ENCODE peak calls at places on chromosome 19, in ten cellular contexts. I is activated naive CD4-positive, alpha-beta T cell treated with anti-CD3 and anti-CD28 coated beads, Interleukin-2, amount 10 ng/mL, durations not matched to agents 7 days and 5 days; W is mucosa of gallbladder; X is DMS53; O is EH; K is central memory CD4-positive, alpha-beta T cell; S is hypothalamus; T is stimulated activated CD4-positive, alpha-beta T cell treated with anti-CD3 and anti-CD28 coated beads, Interleukin-15, amount 100 ng/mL, for 1 hour; R is LHCN-M2; M is thoracic aorta. Z is an unnamed sample.

GRCh38 chr19:17950310-17951150 is 16.4 kb upstream of the KCNN1 start:
- DNase-seq in K (peak; percentile 44), S (no peak), I (peak; percentile 56), O (no peak), W (no peak), X (peak; percentile 54), T (no peak), M (no peak), R (no peak), Z (no peak)

GRCh38 chr19:15721208-15721607 is 6.6 kb upstream of the OR10H2 start:
- DNase-seq in R (no peak), T (no peak), I (no peak), M (no peak), X (no peak), K (no peak), S (no peak), O (no peak), W (no peak), Z (no peak)

GRCh38 chr19:54448037-54448773 is 794 bp upstream of the LENG8 start:
- DNase-seq in I (peak; percentile 58), W (peak; percentile 30), R (peak; percentile 68), M (no peak), S (no peak), O (peak; percentile 72), X (peak; percentile 79), T (no peak), K (no peak), Z (no peak)

GRCh38 chr19:39270091-39270871 is 2.1 kb downstream of the IFNL2 start:
- DNase-seq in I (no peak), X (peak; percentile 75), M (no peak), S (no peak), K (no peak), W (no peak), R (no peak), T (no peak), O (peak; percentile 30), Z (no peak)

GRCh38 chr19:30742981-30743380 is 370.8 kb downstream of the ZNF536 start:
- DNase-seq in K (no peak), X (no peak), O (no peak), I (no peak), T (no peak), M (no peak), W (no peak), S (no peak), R (no peak), Z (no peak)

GRCh38 chr19:49347835-49348234 is 12.6 kb downstream of the CD37 start:
- DNase-seq in M (no peak), W (no peak), X (peak; percentile 22), T (no peak), S (no peak), K (no peak), O (peak; percentile 87), R (peak; percentile 65), I (no peak), Z (no peak)

GRCh38 chr19:33798701-33799111 is 2.0 kb downstream of the KCTD15 start:
- DNase-seq in K (no peak), I (no peak), S (peak; percentile 13), R (no peak), T (no peak), W (no peak), M (no peak), X (no peak), O (peak; percentile 73), Z (no peak)

GRCh38 chr19:36850646-36851442 is at the start of gene ZNF345:
- DNase-seq in M (peak; percentile 80), I (peak; percentile 93), S (peak; percentile 64), T (peak; percentile 69), R (peak; percentile 94), K (peak; percentile 86), W (peak; percentile 94), X (peak; percentile 97), O (peak; percentile 93), Z (peak; percentile 57)

GRCh38 chr19:11018179-11018578 is 57.3 kb downstream of the SMARCA4 start:
- DNase-seq in S (no peak), R (no peak), M (no peak), K (no peak), I (no peak), T (no peak), W (peak; percentile 17), O (no peak), X (no peak), Z (no peak)

GRCh38 chr19:7868671-7869452 is 5.3 kb downstream of the PRR36 start:
- DNase-seq in T (peak; percentile 71), I (peak; percentile 86), R (peak; percentile 35), W (peak; percentile 69), O (peak; percentile 77), S (peak; percentile 29), K (peak; percentile 87), M (no peak), X (peak; percentile 90), Z (peak; percentile 47)

GRCh38 chr19:41427647-41428480 is 690 bp upstream of the B3GNT8 start:
- DNase-seq in S (no peak), I (peak; percentile 47), R (no peak), T (peak; percentile 5), M (no peak), X (peak; percentile 89), O (peak; percentile 33), K (peak; percentile 50), W (no peak), Z (peak; percentile 9)

GRCh38 chr19:29606420-29606747 is 301 bp downstream of the POP4 start:
- DNase-seq in X (peak; percentile 61), R (no peak), K (no peak), W (no peak), M (no peak), I (no peak), T (no peak), O (no peak), S (no peak), Z (no peak)

GRCh38 chr19:4456843-4457653 is 546 bp downstream of the UBXN6 start:
- DNase-seq in I (peak; percentile 66), R (peak; percentile 39), M (no peak), X (peak; percentile 74), K (peak; percentile 7), O (peak; percentile 75), W (no peak), T (no peak), S (peak; percentile 59), Z (no peak)

GRCh38 chr19:49474545-49474930 is 523 bp downstream of the FLT3LG start:
- DNase-seq in R (no peak), K (no peak), O (no peak), S (no peak), W (no peak), I (no peak), T (no peak), M (no peak), X (no peak), Z (no peak)

GRCh38 chr19:43545981-43546380 is 13.0 kb downstream of the ZNF575 start:
- DNase-seq in W (no peak), I (no peak), S (no peak), R (no peak), T (no peak), K (no peak), O (no peak), X (no peak), M (no peak), Z (no peak)

GRCh38 chr19:11581740-11582139 is 4.3 kb upstream of the ACP5 start:
- DNase-seq in M (no peak), T (no peak), X (no peak), I (peak; percentile 68), K (peak; percentile 37), S (no peak), R (no peak), O (peak; percentile 20), W (no peak), Z (no peak)

GRCh38 chr19:45781282-45782161 is 768 bp downstream of the DMPK start:
- DNase-seq in M (no peak), T (no peak), O (peak; percentile 54), K (no peak), R (peak; percentile 89), S (no peak), I (no peak), X (peak; percentile 95), W (no peak), Z (no peak)

GRCh38 chr19:32550666-32551065 is 30.3 kb upstream of the PDCD5 start:
- DNase-seq in X (peak; percentile 11), O (no peak), S (no peak), W (no peak), T (no peak), R (peak; percentile 3), M (no peak), K (no peak), I (no peak), Z (no peak)

GRCh38 chr19:56403764-56404704 is at the start of gene ZNF583:
- DNase-seq in W (peak; percentile 97), S (peak; percentile 96), I (peak; percentile 92), X (peak; percentile 93), R (peak; percentile 92), O (peak; percentile 98), M (peak; percentile 92), T (peak; percentile 85), K (peak; percentile 90), Z (peak; percentile 79)

GRCh38 chr19:18225702-18226468 is at the start of gene PDE4C:
- DNase-seq in K (no peak), S (no peak), W (no peak), I (no peak), R (no peak), X (peak; percentile 68), M (no peak), T (no peak), O (peak; percentile 26), Z (no peak)

GRCh38 chr19:37991176-37991835 is 84.3 kb downstream of the SIPA1L3 start:
- DNase-seq in X (no peak), T (no peak), O (no peak), I (no peak), W (no peak), K (no peak), M (no peak), S (no peak), R (no peak), Z (no peak)

GRCh38 chr19:46904114-46905060 is 43.6 kb downstream of the ARHGAP35 start:
- DNase-seq in M (no peak), S (no peak), T (no peak), W (no peak), O (peak; percentile 97), R (no peak), K (no peak), X (no peak), I (no peak), Z (no peak)

GRCh38 chr19:11560404-11560988 is 1.5 kb upstream of the ELOF1 start:
- DNase-seq in O (peak; percentile 76), I (peak; percentile 75), M (no peak), K (peak; percentile 68), X (peak; percentile 78), W (peak; percentile 47), R (peak; percentile 74), T (no peak), S (no peak), Z (no peak)

GRCh38 chr19:18401580-18402112 is 4.2 kb upstream of the LRRC25 start:
- DNase-seq in K (no peak), X (peak; percentile 67), R (peak; percentile 55), T (no peak), W (peak; percentile 84), S (no peak), M (no peak), O (peak; percentile 80), I (no peak), Z (no peak)

GRCh38 chr19:17091758-17092333 is 16.3 kb downstream of the MYO9B start:
- DNase-seq in I (peak; percentile 33), W (peak; percentile 38), M (no peak), K (no peak), T (no peak), R (no peak), X (no peak), S (no peak), O (no peak), Z (no peak)

GRCh38 chr19:38346837-38347236 is 11.2 kb downstream of the CATSPERG start:
- DNase-seq in W (no peak), O (no peak), I (no peak), X (no peak), S (no peak), K (no peak), T (no peak), M (no peak), R (no peak), Z (no peak)

GRCh38 chr19:14472202-14472961 is 2.8 kb downstream of the PTGER1 start:
- DNase-seq in R (no peak), I (peak; percentile 87), O (peak; percentile 55), W (peak; percentile 60), S (peak; percentile 14), K (peak; percentile 75), T (peak; percentile 69), M (no peak), X (peak; percentile 80), Z (peak; percentile 72)

GRCh38 chr19:748274-748598 is 2.7 kb upstream of the MISP start:
- DNase-seq in O (no peak), R (no peak), M (no peak), T (no peak), S (no peak), W (peak; percentile 52), K (no peak), I (no peak), X (peak; percentile 56), Z (no peak)

Z was measured in stimulated activated CD8-positive, alpha-beta memory T cell treated with anti-CD3 and anti-CD28 coated beads, Interleukin-4, amount 100 ng/mL, for 4 hours.